ENCODE peak calls at places on chromosomes 12 and 14, in eight cellular contexts. One of them, this sample, is unnamed.

GRCh38 chr12:2640281-2640680 is 154.5 kb upstream of the FKBP4 start:
- DNase-seq in frontal cortex: no peak
- DNase-seq in lower lobe of right lung: no peak
- DNase-seq in psoas muscle: no peak
- DNase-seq in islet precursor cell: no peak
- DNase-seq in T-helper 1 cell: no peak
- DNase-seq in ecto neural progenitor cell: no peak
- DNase-seq in kidney tubule cell: no peak
- DNase-seq in this sample: peak

GRCh38 chr12:113040722-113041168 is 15.8 kb upstream of the DTX1 start:
- DNase-seq in islet precursor cell: peak
- DNase-seq in lower lobe of right lung: peak
- DNase-seq in frontal cortex: no peak
- DNase-seq in kidney tubule cell: peak
- DNase-seq in psoas muscle: peak
- DNase-seq in T-helper 1 cell: no peak
- DNase-seq in ecto neural progenitor cell: no peak
- DNase-seq in this sample: no peak

GRCh38 chr12:114285554-114285953 is 120.4 kb downstream of the TBX5 start:
- DNase-seq in kidney tubule cell: no peak
- DNase-seq in T-helper 1 cell: no peak
- DNase-seq in lower lobe of right lung: no peak
- DNase-seq in psoas muscle: no peak
- DNase-seq in islet precursor cell: no peak
- DNase-seq in ecto neural progenitor cell: no peak
- DNase-seq in frontal cortex: no peak
- DNase-seq in this sample: peak

GRCh38 chr12:131408484-131408883 is 302.4 kb upstream of the SFSWAP start:
- DNase-seq in lower lobe of right lung: no peak
- DNase-seq in frontal cortex: no peak
- DNase-seq in kidney tubule cell: no peak
- DNase-seq in psoas muscle: no peak
- DNase-seq in ecto neural progenitor cell: no peak
- DNase-seq in T-helper 1 cell: no peak
- DNase-seq in islet precursor cell: no peak
- DNase-seq in this sample: no peak

GRCh38 chr12:78887008-78887407 is 22.4 kb downstream of the SYT1 start:
- DNase-seq in psoas muscle: no peak
- DNase-seq in islet precursor cell: peak
- DNase-seq in ecto neural progenitor cell: no peak
- DNase-seq in frontal cortex: no peak
- DNase-seq in kidney tubule cell: peak
- DNase-seq in T-helper 1 cell: no peak
- DNase-seq in lower lobe of right lung: no peak
- DNase-seq in this sample: peak

GRCh38 chr12:82996168-82996812 is 309.6 kb downstream of the TMTC2 start:
- DNase-seq in ecto neural progenitor cell: no peak
- DNase-seq in frontal cortex: no peak
- DNase-seq in psoas muscle: no peak
- DNase-seq in kidney tubule cell: peak
- DNase-seq in islet precursor cell: no peak
- DNase-seq in lower lobe of right lung: no peak
- DNase-seq in T-helper 1 cell: no peak
- DNase-seq in this sample: no peak

GRCh38 chr12:124523071-124523470 is 44.3 kb downstream of the NCOR2 start:
- DNase-seq in kidney tubule cell: no peak
- DNase-seq in psoas muscle: peak
- DNase-seq in islet precursor cell: no peak
- DNase-seq in frontal cortex: no peak
- DNase-seq in T-helper 1 cell: no peak
- DNase-seq in lower lobe of right lung: no peak
- DNase-seq in ecto neural progenitor cell: no peak
- DNase-seq in this sample: no peak

GRCh38 chr14:35400707-35401421 is 3.7 kb downstream of the NFKBIA start:
- DNase-seq in ecto neural progenitor cell: no peak
- DNase-seq in psoas muscle: peak
- DNase-seq in lower lobe of right lung: no peak
- DNase-seq in islet precursor cell: no peak
- DNase-seq in kidney tubule cell: peak
- DNase-seq in T-helper 1 cell: no peak
- DNase-seq in frontal cortex: no peak
- DNase-seq in this sample: peak

GRCh38 chr14:80973918-80974317 is 18.5 kb downstream of the TSHR start:
- DNase-seq in ecto neural progenitor cell: no peak
- DNase-seq in T-helper 1 cell: no peak
- DNase-seq in psoas muscle: no peak
- DNase-seq in lower lobe of right lung: no peak
- DNase-seq in kidney tubule cell: peak
- DNase-seq in frontal cortex: no peak
- DNase-seq in islet precursor cell: no peak
- DNase-seq in this sample: no peak

GRCh38 chr12:68971404-68971803 is 38.4 kb upstream of the CPM start:
- DNase-seq in T-helper 1 cell: no peak
- DNase-seq in islet precursor cell: no peak
- DNase-seq in ecto neural progenitor cell: no peak
- DNase-seq in lower lobe of right lung: no peak
- DNase-seq in psoas muscle: no peak
- DNase-seq in frontal cortex: no peak
- DNase-seq in kidney tubule cell: peak
- DNase-seq in this sample: no peak

GRCh38 chr14:80587096-80587724 is 354.3 kb downstream of the CEP128 start:
- DNase-seq in psoas muscle: no peak
- DNase-seq in ecto neural progenitor cell: no peak
- DNase-seq in T-helper 1 cell: no peak
- DNase-seq in frontal cortex: no peak
- DNase-seq in lower lobe of right lung: no peak
- DNase-seq in kidney tubule cell: peak
- DNase-seq in islet precursor cell: no peak
- DNase-seq in this sample: no peak

This sample was measured in endodermal cell.